ENCODE peak calls at places on chromosome 1, in seven cellular contexts. Q is NCI-H2081, Y is lower lobe of right lung, T is NCI-H1105 treated with DMSO at 0.1 percent for 48 hours, N is AG08395, L is fibroblast of the aortic adventitia, R is anterior cingulate cortex. H is an unnamed sample.

GRCh38 chr1:16013220-16013907 is 4.5 kb downstream of the HSPB7 start:
- DNase-seq in Q (no peak), Y (peak), T (no peak), N (peak), L (peak), R (no peak), H (no peak)

GRCh38 chr1:227092054-227092453 is 152.0 kb downstream of the COQ8A start:
- DNase-seq in Q (no peak), Y (no peak), T (no peak), N (no peak), L (peak), R (no peak), H (no peak)

GRCh38 chr1:24912359-24913273 is 17.5 kb downstream of the RUNX3 start:
- DNase-seq in Q (no peak), Y (no peak), T (no peak), N (no peak), L (no peak), R (no peak), H (no peak)

GRCh38 chr1:98817830-98818229 is 156.3 kb downstream of the SNX7 start:
- DNase-seq in Q (no peak), Y (no peak), T (no peak), N (no peak), L (no peak), R (no peak), H (no peak)

GRCh38 chr1:7302873-7303272 is 468.2 kb upstream of the VAMP3 start:
- DNase-seq in Q (peak), Y (no peak), T (no peak), N (no peak), L (no peak), R (no peak), H (no peak)

GRCh38 chr1:224582041-224582440 is 34.1 kb upstream of the CNIH3 start:
- DNase-seq in Q (peak), Y (no peak), T (no peak), N (no peak), L (no peak), R (no peak), H (no peak)

GRCh38 chr1:87369736-87370135 is 41.1 kb downstream of the LMO4 start:
- DNase-seq in Q (no peak), Y (no peak), T (no peak), N (no peak), L (no peak), R (no peak), H (no peak)

GRCh38 chr1:212688338-212689047 is 11.1 kb downstream of the BATF3 start:
- DNase-seq in Q (no peak), Y (no peak), T (no peak), N (no peak), L (peak), R (no peak), H (no peak)

GRCh38 chr1:202765726-202766125 is 42.5 kb downstream of the KDM5B start:
- DNase-seq in Q (no peak), Y (no peak), T (no peak), N (no peak), L (peak), R (no peak), H (no peak)

GRCh38 chr1:150429805-150430204 is 57.4 kb upstream of the TARS2 start:
- DNase-seq in Q (no peak), Y (no peak), T (no peak), N (no peak), L (peak), R (no peak), H (no peak)

GRCh38 chr1:245177071-245177900 is 22.5 kb downstream of the KIF26B start:
- DNase-seq in Q (no peak), Y (no peak), T (no peak), N (no peak), L (no peak), R (no peak), H (no peak)

GRCh38 chr1:220666349-220666748 is 23.8 kb upstream of the C1orf115 start:
- DNase-seq in Q (no peak), Y (no peak), T (no peak), N (no peak), L (no peak), R (no peak), H (no peak)

GRCh38 chr1:9784508-9785133 is 39.1 kb downstream of the CLSTN1 start:
- DNase-seq in Q (peak), Y (no peak), T (peak), N (peak), L (peak), R (no peak), H (no peak)

GRCh38 chr1:153343811-153344717 is 4.6 kb downstream of the PGLYRP4 start:
- DNase-seq in Q (no peak), Y (no peak), T (no peak), N (no peak), L (no peak), R (no peak), H (no peak)

GRCh38 chr1:81950845-81951244 is 150.1 kb downstream of the ADGRL2 start:
- DNase-seq in Q (no peak), Y (no peak), T (no peak), N (peak), L (no peak), R (no peak), H (no peak)

GRCh38 chr1:220157738-220158137 is 63.8 kb downstream of the IARS2 start:
- DNase-seq in Q (peak), Y (no peak), T (no peak), N (no peak), L (no peak), R (no peak), H (no peak)